ENCODE peak calls at places on chromosomes 16 and 17, in seven cellular contexts. J is GM03348, X is HTR-8/SVneo, L is neural crest cell, E is GM19239, S is RKO, P is DMS 273 treated with DMSO at 0.1 percent for 48 hours. B is an unnamed sample.

GRCh38 chr16:85425061-85425662 is 188.0 kb upstream of the GSE1 start:
- DNase-seq in L (no peak), J (no peak), S (no peak), E (no peak), P (no peak), X (no peak), B (no peak)

GRCh38 chr17:7229504-7229903 is 4.8 kb downstream of the DVL2 start:
- DNase-seq in X (no peak), P (no peak), S (no peak), L (no peak), E (no peak), J (no peak), B (no peak)

GRCh38 chr16:86505185-86505898 is 5.0 kb upstream of the FOXF1 start:
- DNase-seq in L (no peak), X (no peak), P (no peak), S (no peak), E (no peak), J (no peak), B (no peak)

GRCh38 chr17:1787301-1787902 is 25.5 kb downstream of the SERPINF1 start:
- DNase-seq in P (no peak), L (no peak), E (no peak), X (peak; percentile 98), J (peak; percentile 93), S (peak; percentile 93), B (peak; percentile 97)

GRCh38 chr16:11665071-11665491 is 3.2 kb upstream of the SNN start:
- DNase-seq in L (no peak), S (no peak), X (no peak), E (no peak), J (no peak), P (peak; percentile 77), B (no peak)

GRCh38 chr17:16448490-16448889 is 33.1 kb downstream of the TRPV2 start:
- DNase-seq in S (peak; percentile 19), P (no peak), L (no peak), X (no peak), J (no peak), E (no peak), B (no peak)

GRCh38 chr17:50149425-50150353 is 788 bp downstream of the PPP1R9B start:
- DNase-seq in X (no peak), J (peak; percentile 58), E (no peak), P (no peak), S (peak; percentile 74), L (peak; percentile 45), B (peak; percentile 80)

GRCh38 chr16:57865746-57866528 is 63.6 kb upstream of the KIFC3 start:
- DNase-seq in S (no peak), J (no peak), E (no peak), X (no peak), P (no peak), L (no peak), B (no peak)

GRCh38 chr17:45197555-45198334 is 23.9 kb upstream of the FMNL1 start:
- DNase-seq in X (peak; percentile 98), S (peak; percentile 92), L (peak; percentile 99), P (peak; percentile 65), J (peak; percentile 96), E (peak; percentile 84), B (peak; percentile 81)

B was measured in foreskin fibroblast.